ENCODE peak calls at places on chromosomes 13 and 19, in five cellular contexts. One of them, this sample, is unnamed.

GRCh38 chr19:291561-292280 is 518 bp upstream of the PLPP2 start:
- DNase-seq in H1: no peak
- DNase-seq in HepG2: no peak
- DNase-seq in HCT116: no peak
- DNase-seq in GM12878: no peak
- DNase-seq in this sample: peak

GRCh38 chr19:29538651-29539050 is 12.9 kb downstream of the VSTM2B start:
- DNase-seq in H1: no peak
- DNase-seq in HepG2: no peak
- DNase-seq in HCT116: no peak
- DNase-seq in GM12878: no peak
- DNase-seq in this sample: no peak

GRCh38 chr19:8355631-8356402 is 8.1 kb upstream of the ANGPTL4 start:
- DNase-seq in H1: no peak
- DNase-seq in HepG2: peak
- DNase-seq in HCT116: peak
- DNase-seq in GM12878: no peak
- DNase-seq in this sample: peak

GRCh38 chr19:22609630-22610029 is 24.5 kb upstream of the ZNF492 start:
- DNase-seq in H1: no peak
- DNase-seq in HepG2: no peak
- DNase-seq in HCT116: no peak
- DNase-seq in GM12878: no peak
- DNase-seq in this sample: no peak

GRCh38 chr19:40191836-40192646 is 815 bp downstream of the MAP3K10 start:
- DNase-seq in H1: no peak
- DNase-seq in HepG2: no peak
- DNase-seq in HCT116: no peak
- DNase-seq in GM12878: no peak
- DNase-seq in this sample: peak

GRCh38 chr19:12550951-12551832 is at the start of gene ZNF564:
- DNase-seq in H1: peak
- DNase-seq in HepG2: peak
- DNase-seq in HCT116: peak
- DNase-seq in GM12878: peak
- DNase-seq in this sample: peak

GRCh38 chr13:37375724-37376123 is 222.8 kb downstream of the POSTN start:
- DNase-seq in H1: no peak
- DNase-seq in HepG2: no peak
- DNase-seq in HCT116: no peak
- DNase-seq in GM12878: no peak
- DNase-seq in this sample: no peak

GRCh38 chr13:101398191-101398590 is 18.1 kb downstream of the NALCN start:
- DNase-seq in H1: no peak
- DNase-seq in HepG2: no peak
- DNase-seq in HCT116: no peak
- DNase-seq in GM12878: no peak
- DNase-seq in this sample: no peak

GRCh38 chr13:91406619-91407018 is 8.2 kb downstream of the GPC5 start:
- DNase-seq in H1: peak
- DNase-seq in HepG2: peak
- DNase-seq in HCT116: peak
- DNase-seq in GM12878: no peak
- DNase-seq in this sample: peak

GRCh38 chr13:39106216-39106995 is 68.2 kb downstream of the NHLRC3 start:
- DNase-seq in H1: no peak
- DNase-seq in HepG2: peak
- DNase-seq in HCT116: no peak
- DNase-seq in GM12878: no peak
- DNase-seq in this sample: no peak

GRCh38 chr19:43229315-43229714 is 23.9 kb upstream of the PSG4 start:
- DNase-seq in H1: no peak
- DNase-seq in HepG2: peak
- DNase-seq in HCT116: peak
- DNase-seq in GM12878: no peak
- DNase-seq in this sample: peak

GRCh38 chr19:45251452-45252354 is 632 bp downstream of the MARK4 start:
- DNase-seq in H1: no peak
- DNase-seq in HepG2: no peak
- DNase-seq in HCT116: no peak
- DNase-seq in GM12878: no peak
- DNase-seq in this sample: no peak

GRCh38 chr13:71704650-71705049 is 162.4 kb downstream of the DACH1 start:
- DNase-seq in H1: no peak
- DNase-seq in HepG2: no peak
- DNase-seq in HCT116: no peak
- DNase-seq in GM12878: no peak
- DNase-seq in this sample: no peak

GRCh38 chr13:66803759-66804456 is 426.2 kb downstream of the PCDH9 start:
- DNase-seq in H1: no peak
- DNase-seq in HepG2: no peak
- DNase-seq in HCT116: no peak
- DNase-seq in GM12878: no peak
- DNase-seq in this sample: no peak

GRCh38 chr19:11138659-11139526 is 16.7 kb downstream of the SPC24 start:
- DNase-seq in H1: no peak
- DNase-seq in HepG2: peak
- DNase-seq in HCT116: no peak
- DNase-seq in GM12878: no peak
- DNase-seq in this sample: peak

GRCh38 chr19:45577111-45577905 is 7.3 kb downstream of the OPA3 start:
- DNase-seq in H1: no peak
- DNase-seq in HepG2: peak
- DNase-seq in HCT116: no peak
- DNase-seq in GM12878: no peak
- DNase-seq in this sample: no peak

GRCh38 chr13:95494082-95494681 is 58.3 kb upstream of the CLDN10 start:
- DNase-seq in H1: no peak
- DNase-seq in HepG2: peak
- DNase-seq in HCT116: peak
- DNase-seq in GM12878: no peak
- DNase-seq in this sample: peak

GRCh38 chr13:19634129-19634740 is 776 bp downstream of the MPHOSPH8 start:
- DNase-seq in H1: no peak
- DNase-seq in HepG2: peak
- DNase-seq in HCT116: no peak
- DNase-seq in GM12878: no peak
- DNase-seq in this sample: no peak

GRCh38 chr19:58243351-58243750 is 14.6 kb downstream of the ZNF544 start:
- DNase-seq in H1: no peak
- DNase-seq in HepG2: no peak
- DNase-seq in HCT116: no peak
- DNase-seq in GM12878: no peak
- DNase-seq in this sample: no peak

GRCh38 chr13:26688286-26688685 is 72.3 kb downstream of the GPR12 start:
- DNase-seq in H1: no peak
- DNase-seq in HepG2: no peak
- DNase-seq in HCT116: no peak
- DNase-seq in GM12878: no peak
- DNase-seq in this sample: no peak

GRCh38 chr13:101552797-101553196 is 100.3 kb downstream of the ITGBL1 start:
- DNase-seq in H1: no peak
- DNase-seq in HepG2: no peak
- DNase-seq in HCT116: no peak
- DNase-seq in GM12878: no peak
- DNase-seq in this sample: no peak

GRCh38 chr19:29260477-29261317 is 47.7 kb upstream of the UQCRFS1 start:
- DNase-seq in H1: no peak
- DNase-seq in HepG2: peak
- DNase-seq in HCT116: peak
- DNase-seq in GM12878: peak
- DNase-seq in this sample: peak

GRCh38 chr13:53010374-53011105 is 18.1 kb upstream of the OLFM4 start:
- DNase-seq in H1: no peak
- DNase-seq in HepG2: peak
- DNase-seq in HCT116: no peak
- DNase-seq in GM12878: no peak
- DNase-seq in this sample: no peak

GRCh38 chr13:42997381-42997780 is 5.3 kb upstream of the EPSTI1 start:
- DNase-seq in H1: no peak
- DNase-seq in HepG2: no peak
- DNase-seq in HCT116: no peak
- DNase-seq in GM12878: no peak
- DNase-seq in this sample: no peak

GRCh38 chr13:23018143-23018542 is 162.6 kb upstream of the SGCG start:
- DNase-seq in H1: no peak
- DNase-seq in HepG2: no peak
- DNase-seq in HCT116: no peak
- DNase-seq in GM12878: no peak
- DNase-seq in this sample: no peak

GRCh38 chr19:591099-591958 is 1.6 kb downstream of the HCN2 start:
- DNase-seq in H1: no peak
- DNase-seq in HepG2: no peak
- DNase-seq in HCT116: no peak
- DNase-seq in GM12878: no peak
- DNase-seq in this sample: peak

GRCh38 chr19:57465680-57466381 is 8.9 kb upstream of the VN1R1 start:
- DNase-seq in H1: no peak
- DNase-seq in HepG2: peak
- DNase-seq in HCT116: peak
- DNase-seq in GM12878: peak
- DNase-seq in this sample: peak

GRCh38 chr19:42252365-42253244 is 2.3 kb downstream of the ERF start:
- DNase-seq in H1: no peak
- DNase-seq in HepG2: no peak
- DNase-seq in HCT116: no peak
- DNase-seq in GM12878: no peak
- DNase-seq in this sample: no peak

GRCh38 chr13:98429977-98430785 is 146.7 kb downstream of the STK24 start:
- DNase-seq in H1: no peak
- DNase-seq in HepG2: no peak
- DNase-seq in HCT116: no peak
- DNase-seq in GM12878: no peak
- DNase-seq in this sample: no peak

GRCh38 chr13:33263976-33264619 is 21.5 kb downstream of the STARD13 start:
- DNase-seq in H1: no peak
- DNase-seq in HepG2: no peak
- DNase-seq in HCT116: no peak
- DNase-seq in GM12878: no peak
- DNase-seq in this sample: no peak

DNA sequence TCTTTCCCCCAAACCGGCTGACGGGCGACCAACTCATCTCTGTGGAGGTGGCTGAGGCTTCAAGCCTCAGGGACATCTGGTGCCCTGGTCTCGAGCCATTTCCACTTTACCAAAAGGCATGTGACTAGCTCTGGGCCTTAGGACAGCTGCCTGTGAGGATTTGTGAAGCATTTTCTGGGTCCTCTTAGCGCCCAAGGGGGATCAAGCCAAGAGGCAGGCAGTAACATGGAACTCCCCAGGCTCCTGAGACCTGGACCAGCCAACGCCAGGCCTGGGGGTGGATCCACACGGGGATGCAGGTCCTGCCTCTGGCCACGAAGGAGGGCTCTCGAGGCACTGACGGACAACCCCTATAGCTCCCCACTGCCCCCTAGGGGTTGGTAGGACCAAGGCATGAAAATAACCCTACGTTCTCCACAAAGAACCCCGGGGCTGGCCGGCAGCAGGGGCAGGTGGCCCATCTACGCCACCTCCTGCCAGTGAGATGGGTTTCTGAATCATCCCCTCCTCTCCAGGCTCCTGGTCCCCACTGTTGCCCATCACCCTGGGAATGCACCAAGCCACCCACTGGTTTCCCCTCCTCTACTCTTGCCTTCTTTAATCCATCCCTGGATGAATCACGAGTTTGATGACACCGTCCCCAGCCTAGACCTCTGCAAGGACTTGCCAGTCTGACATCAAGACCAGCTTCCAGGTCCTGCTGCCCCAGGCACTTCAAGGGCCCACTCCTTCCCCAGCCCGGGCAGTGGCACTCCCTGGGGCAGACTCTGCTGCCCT is 7.0 kb upstream of the MYDGF start:
- DNase-seq in H1: peak
- DNase-seq in HepG2: peak
- DNase-seq in HCT116: peak
- DNase-seq in GM12878: no peak
- DNase-seq in this sample: peak
- TF ChIP-seq SRF in H1: no peak
- TF ChIP-seq SRF in HepG2: no peak
- TF ChIP-seq SRF in HCT116: no peak
- TF ChIP-seq SRF in GM12878: no peak
- TF ChIP-seq SRF in this sample: no peak

GRCh38 chr13:110771194-110771593 is 57.7 kb downstream of the ING1 start:
- DNase-seq in H1: no peak
- DNase-seq in HepG2: no peak
- DNase-seq in HCT116: no peak
- DNase-seq in GM12878: no peak
- DNase-seq in this sample: no peak
- TF ChIP-seq YY1 in H1: no peak
- TF ChIP-seq YY1 in HepG2: no peak
- TF ChIP-seq YY1 in HCT116: no peak
- TF ChIP-seq YY1 in GM12878: no peak
- TF ChIP-seq YY1 in this sample: no peak

GRCh38 chr19:35098413-35099049 is 17.1 kb upstream of the FXYD3 start:
- DNase-seq in H1: no peak
- DNase-seq in HepG2: no peak
- DNase-seq in HCT116: no peak
- DNase-seq in GM12878: no peak
- DNase-seq in this sample: no peak
- TF ChIP-seq SRF in H1: no peak
- TF ChIP-seq SRF in HepG2: no peak
- TF ChIP-seq SRF in HCT116: no peak
- TF ChIP-seq SRF in GM12878: no peak
- TF ChIP-seq SRF in this sample: no peak

GRCh38 chr13:99923877-99924582 is 47.5 kb downstream of the ZIC5 start:
- DNase-seq in H1: no peak
- DNase-seq in HepG2: no peak
- DNase-seq in HCT116: no peak
- DNase-seq in GM12878: no peak
- DNase-seq in this sample: no peak
- TF ChIP-seq YY1 in H1: no peak
- TF ChIP-seq YY1 in HepG2: no peak
- TF ChIP-seq YY1 in HCT116: no peak
- TF ChIP-seq YY1 in GM12878: no peak
- TF ChIP-seq YY1 in this sample: no peak

GRCh38 chr13:64551755-64552154 is 2678.4 kb downstream of the PCDH9 start:
- DNase-seq in H1: no peak
- DNase-seq in HepG2: no peak
- DNase-seq in HCT116: no peak
- DNase-seq in GM12878: no peak
- DNase-seq in this sample: no peak

GRCh38 chr13:64553411-64554129 is 2676.6 kb downstream of the PCDH9 start:
- DNase-seq in H1: no peak
- DNase-seq in HepG2: no peak
- DNase-seq in HCT116: no peak
- DNase-seq in GM12878: no peak
- DNase-seq in this sample: no peak

GRCh38 chr13:64556391-64556790 is 2673.7 kb downstream of the PCDH9 start:
- DNase-seq in H1: no peak
- DNase-seq in HepG2: no peak
- DNase-seq in HCT116: no peak
- DNase-seq in GM12878: no peak
- DNase-seq in this sample: no peak
- TF ChIP-seq SRF in H1: no peak
- TF ChIP-seq SRF in HepG2: no peak
- TF ChIP-seq SRF in HCT116: no peak
- TF ChIP-seq SRF in GM12878: no peak
- TF ChIP-seq SRF in this sample: no peak